ENCODE peak calls at places on chromosomes 4 and X, in seven cellular contexts. M, L, F, P, O, H and E are unnamed samples.

GRCh38 chr4:144338148-144338547 is 197.6 kb upstream of the GYPA start:
- DNase-seq in M (no peak), L (no peak), F (no peak), P (no peak), O (no peak), H (no peak), E (no peak)

GRCh38 chrX:131262738-131263679 is 26.1 kb downstream of the IGSF1 start:
- DNase-seq in M (no peak), L (no peak), F (no peak), P (peak), O (peak), H (no peak), E (no peak)

GRCh38 chr4:2352171-2352570 is 66.3 kb downstream of the ZFYVE28 start:
- DNase-seq in M (no peak), L (no peak), F (no peak), P (no peak), O (no peak), H (no peak), E (no peak)

GRCh38 chr4:6548201-6548881 is 26.6 kb upstream of the MAN2B2 start:
- DNase-seq in M (peak), L (peak), F (no peak), P (peak), O (peak), H (peak), E (peak)

GRCh38 chr4:53541577-53542206 is 49.6 kb downstream of the LNX1 start:
- DNase-seq in M (peak), L (no peak), F (no peak), P (no peak), O (no peak), H (peak), E (peak)

GRCh38 chr4:64781737-64782326 is 372.6 kb upstream of the TECRL start:
- DNase-seq in M (peak), L (no peak), F (no peak), P (no peak), O (peak), H (peak), E (peak)

GRCh38 chr4:24471623-24472510 is 112.5 kb downstream of the DHX15 start:
- DNase-seq in M (no peak), L (no peak), F (peak), P (no peak), O (peak), H (peak), E (no peak)

GRCh38 chr4:23962462-23962861 is 72.6 kb upstream of the PPARGC1A start:
- DNase-seq in M (no peak), L (no peak), F (no peak), P (no peak), O (no peak), H (no peak), E (no peak)

GRCh38 chrX:45771560-45772340 is 571.1 kb upstream of the DIPK2B start:
- DNase-seq in M (peak), L (no peak), F (peak), P (no peak), O (peak), H (peak), E (peak)